ENCODE peak calls at places on chromosomes 1 and 21, in ten cellular contexts. One of them, this sample, is unnamed.

GRCh38 chr1:182299728-182300581 is 91.6 kb downstream of the GLUL start:
- DNase-seq in BJ: no peak
- DNase-seq in CD4-positive, alpha-beta T cell: no peak
- DNase-seq in testis: peak
- DNase-seq in pancreas: no peak
- DNase-seq in neural progenitor cell: peak
- DNase-seq in AG09319: no peak
- DNase-seq in glutamatergic neuron: no peak
- DNase-seq in cardiac muscle cell: peak
- DNase-seq in choroid plexus epithelial cell: peak
- DNase-seq in this sample: no peak

GRCh38 chr1:92442351-92442750 is 44.4 kb downstream of the GFI1 start:
- DNase-seq in glutamatergic neuron: no peak
- DNase-seq in pancreas: no peak
- DNase-seq in AG09319: no peak
- DNase-seq in testis: no peak
- DNase-seq in neural progenitor cell: no peak
- DNase-seq in BJ: no peak
- DNase-seq in choroid plexus epithelial cell: no peak
- DNase-seq in CD4-positive, alpha-beta T cell: no peak
- DNase-seq in cardiac muscle cell: no peak
- DNase-seq in this sample: no peak

GRCh38 chr1:74819062-74819461 is 86.1 kb downstream of the TYW3 start:
- DNase-seq in neural progenitor cell: no peak
- DNase-seq in pancreas: no peak
- DNase-seq in testis: no peak
- DNase-seq in cardiac muscle cell: no peak
- DNase-seq in CD4-positive, alpha-beta T cell: no peak
- DNase-seq in BJ: peak
- DNase-seq in AG09319: no peak
- DNase-seq in choroid plexus epithelial cell: no peak
- DNase-seq in glutamatergic neuron: no peak
- DNase-seq in this sample: no peak

GRCh38 chr21:25296239-25296638 is 311.0 kb downstream of the MRPL39 start:
- DNase-seq in pancreas: no peak
- DNase-seq in glutamatergic neuron: no peak
- DNase-seq in testis: peak
- DNase-seq in neural progenitor cell: no peak
- DNase-seq in CD4-positive, alpha-beta T cell: no peak
- DNase-seq in choroid plexus epithelial cell: peak
- DNase-seq in cardiac muscle cell: peak
- DNase-seq in BJ: no peak
- DNase-seq in AG09319: no peak
- DNase-seq in this sample: no peak

GRCh38 chr1:66506393-66506687 is 27.6 kb upstream of the SGIP1 start:
- DNase-seq in testis: no peak
- DNase-seq in cardiac muscle cell: peak
- DNase-seq in glutamatergic neuron: no peak
- DNase-seq in AG09319: no peak
- DNase-seq in BJ: no peak
- DNase-seq in CD4-positive, alpha-beta T cell: no peak
- DNase-seq in pancreas: no peak
- DNase-seq in choroid plexus epithelial cell: no peak
- DNase-seq in neural progenitor cell: no peak
- DNase-seq in this sample: no peak

GRCh38 chr1:94597701-94598100 is 56.1 kb upstream of the F3 start:
- DNase-seq in choroid plexus epithelial cell: peak
- DNase-seq in BJ: peak
- DNase-seq in pancreas: no peak
- DNase-seq in testis: no peak
- DNase-seq in glutamatergic neuron: no peak
- DNase-seq in neural progenitor cell: no peak
- DNase-seq in cardiac muscle cell: peak
- DNase-seq in AG09319: no peak
- DNase-seq in CD4-positive, alpha-beta T cell: no peak
- DNase-seq in this sample: no peak

GRCh38 chr1:178362784-178363183 is 134.0 kb downstream of the CLEC20A start:
- DNase-seq in choroid plexus epithelial cell: peak
- DNase-seq in testis: no peak
- DNase-seq in neural progenitor cell: no peak
- DNase-seq in cardiac muscle cell: peak
- DNase-seq in CD4-positive, alpha-beta T cell: no peak
- DNase-seq in BJ: no peak
- DNase-seq in pancreas: no peak
- DNase-seq in glutamatergic neuron: no peak
- DNase-seq in AG09319: peak
- DNase-seq in this sample: no peak

GRCh38 chr1:40438391-40439015 is 11.8 kb upstream of the ZFP69B start:
- DNase-seq in choroid plexus epithelial cell: peak
- DNase-seq in AG09319: no peak
- DNase-seq in cardiac muscle cell: peak
- DNase-seq in testis: peak
- DNase-seq in glutamatergic neuron: no peak
- DNase-seq in neural progenitor cell: peak
- DNase-seq in BJ: no peak
- DNase-seq in pancreas: no peak
- DNase-seq in CD4-positive, alpha-beta T cell: no peak
- DNase-seq in this sample: peak

GRCh38 chr1:7401814-7402547 is 369.1 kb upstream of the VAMP3 start:
- DNase-seq in cardiac muscle cell: peak
- DNase-seq in pancreas: no peak
- DNase-seq in AG09319: peak
- DNase-seq in choroid plexus epithelial cell: peak
- DNase-seq in glutamatergic neuron: no peak
- DNase-seq in neural progenitor cell: no peak
- DNase-seq in CD4-positive, alpha-beta T cell: no peak
- DNase-seq in testis: no peak
- DNase-seq in BJ: peak
- DNase-seq in this sample: no peak

GRCh38 chr1:63784489-63785390 is 10.9 kb downstream of the ROR1 start:
- DNase-seq in glutamatergic neuron: no peak
- DNase-seq in choroid plexus epithelial cell: peak
- DNase-seq in CD4-positive, alpha-beta T cell: no peak
- DNase-seq in AG09319: no peak
- DNase-seq in cardiac muscle cell: no peak
- DNase-seq in BJ: no peak
- DNase-seq in pancreas: no peak
- DNase-seq in neural progenitor cell: no peak
- DNase-seq in testis: no peak
- DNase-seq in this sample: no peak

GRCh38 chr1:202162049-202162417 is 1.6 kb upstream of the PTPN7 start:
- DNase-seq in glutamatergic neuron: no peak
- DNase-seq in CD4-positive, alpha-beta T cell: no peak
- DNase-seq in neural progenitor cell: no peak
- DNase-seq in AG09319: no peak
- DNase-seq in testis: no peak
- DNase-seq in choroid plexus epithelial cell: no peak
- DNase-seq in cardiac muscle cell: no peak
- DNase-seq in pancreas: no peak
- DNase-seq in BJ: no peak
- DNase-seq in this sample: no peak

GRCh38 chr1:173448945-173449344 is 28.2 kb upstream of the PRDX6 start:
- DNase-seq in BJ: no peak
- DNase-seq in pancreas: no peak
- DNase-seq in AG09319: no peak
- DNase-seq in cardiac muscle cell: no peak
- DNase-seq in glutamatergic neuron: no peak
- DNase-seq in neural progenitor cell: no peak
- DNase-seq in CD4-positive, alpha-beta T cell: no peak
- DNase-seq in choroid plexus epithelial cell: no peak
- DNase-seq in testis: no peak
- DNase-seq in this sample: no peak

GRCh38 chr1:208216806-208217205 is 27.4 kb downstream of the PLXNA2 start:
- DNase-seq in choroid plexus epithelial cell: no peak
- DNase-seq in BJ: no peak
- DNase-seq in glutamatergic neuron: no peak
- DNase-seq in cardiac muscle cell: no peak
- DNase-seq in pancreas: no peak
- DNase-seq in testis: no peak
- DNase-seq in CD4-positive, alpha-beta T cell: no peak
- DNase-seq in neural progenitor cell: no peak
- DNase-seq in AG09319: no peak
- DNase-seq in this sample: no peak
- TF ChIP-seq CTCF in choroid plexus epithelial cell: no peak
- TF ChIP-seq CTCF in BJ: no peak
- TF ChIP-seq CTCF in glutamatergic neuron: no peak
- TF ChIP-seq CTCF in cardiac muscle cell: no peak
- TF ChIP-seq CTCF in pancreas: no peak
- TF ChIP-seq CTCF in testis: no peak
- TF ChIP-seq CTCF in CD4-positive, alpha-beta T cell: no peak
- TF ChIP-seq CTCF in neural progenitor cell: no peak
- TF ChIP-seq CTCF in AG09319: no peak
- TF ChIP-seq CTCF in this sample: no peak

GRCh38 chr1:119582801-119583200 is 65.3 kb downstream of the ZNF697 start:
- DNase-seq in cardiac muscle cell: peak
- DNase-seq in CD4-positive, alpha-beta T cell: no peak
- DNase-seq in choroid plexus epithelial cell: peak
- DNase-seq in pancreas: peak
- DNase-seq in AG09319: no peak
- DNase-seq in testis: peak
- DNase-seq in neural progenitor cell: peak
- DNase-seq in glutamatergic neuron: peak
- DNase-seq in BJ: no peak
- DNase-seq in this sample: peak
- TF ChIP-seq CTCF in cardiac muscle cell: peak
- TF ChIP-seq CTCF in CD4-positive, alpha-beta T cell: no peak
- TF ChIP-seq CTCF in choroid plexus epithelial cell: peak
- TF ChIP-seq CTCF in pancreas: no peak
- TF ChIP-seq CTCF in AG09319: peak
- TF ChIP-seq CTCF in testis: peak
- TF ChIP-seq CTCF in neural progenitor cell: peak
- TF ChIP-seq CTCF in glutamatergic neuron: no peak
- TF ChIP-seq CTCF in BJ: peak
- TF ChIP-seq CTCF in this sample: peak

DNA sequence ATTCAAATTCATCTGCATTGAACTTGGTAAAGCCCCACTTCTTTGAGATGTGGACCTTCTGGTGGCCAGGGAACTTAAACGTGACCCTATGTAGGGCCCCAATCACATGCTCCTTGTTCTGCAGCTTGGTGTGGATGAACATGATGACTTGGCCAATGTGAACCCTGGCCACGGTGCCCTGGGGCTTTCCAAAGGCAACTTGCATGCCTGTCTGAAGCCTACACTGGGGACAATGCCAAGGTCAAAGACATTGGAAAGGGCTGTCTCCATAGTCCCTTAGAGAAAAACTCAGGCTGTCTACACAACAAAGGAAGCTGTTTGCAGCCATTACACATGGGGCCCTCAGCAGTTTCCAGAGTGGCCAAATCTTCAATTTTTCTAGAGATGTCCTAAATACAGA is 8.9 kb upstream of the VPS13D start:
- DNase-seq in pancreas: no peak
- DNase-seq in AG09319: no peak
- DNase-seq in glutamatergic neuron: no peak
- DNase-seq in neural progenitor cell: no peak
- DNase-seq in cardiac muscle cell: no peak
- DNase-seq in choroid plexus epithelial cell: no peak
- DNase-seq in testis: no peak
- DNase-seq in BJ: no peak
- DNase-seq in CD4-positive, alpha-beta T cell: no peak
- DNase-seq in this sample: no peak
- TF ChIP-seq CTCF in pancreas: no peak
- TF ChIP-seq CTCF in AG09319: no peak
- TF ChIP-seq CTCF in glutamatergic neuron: no peak
- TF ChIP-seq CTCF in neural progenitor cell: no peak
- TF ChIP-seq CTCF in cardiac muscle cell: no peak
- TF ChIP-seq CTCF in choroid plexus epithelial cell: no peak
- TF ChIP-seq CTCF in testis: no peak
- TF ChIP-seq CTCF in BJ: no peak
- TF ChIP-seq CTCF in CD4-positive, alpha-beta T cell: no peak
- TF ChIP-seq CTCF in this sample: no peak

GRCh38 chr1:10514490-10515235 is 39.9 kb downstream of the PEX14 start:
- DNase-seq in BJ: no peak
- DNase-seq in glutamatergic neuron: no peak
- DNase-seq in neural progenitor cell: peak
- DNase-seq in pancreas: no peak
- DNase-seq in choroid plexus epithelial cell: peak
- DNase-seq in testis: no peak
- DNase-seq in CD4-positive, alpha-beta T cell: no peak
- DNase-seq in AG09319: no peak
- DNase-seq in cardiac muscle cell: peak
- DNase-seq in this sample: no peak
- TF ChIP-seq CTCF in BJ: peak
- TF ChIP-seq CTCF in glutamatergic neuron: no peak
- TF ChIP-seq CTCF in neural progenitor cell: peak
- TF ChIP-seq CTCF in pancreas: no peak
- TF ChIP-seq CTCF in choroid plexus epithelial cell: peak
- TF ChIP-seq CTCF in testis: peak
- TF ChIP-seq CTCF in CD4-positive, alpha-beta T cell: no peak
- TF ChIP-seq CTCF in AG09319: peak
- TF ChIP-seq CTCF in cardiac muscle cell: peak
- TF ChIP-seq CTCF in this sample: peak

GRCh38 chr1:107830075-107830474 is 134.9 kb downstream of the VAV3 start:
- DNase-seq in BJ: no peak
- DNase-seq in pancreas: no peak
- DNase-seq in choroid plexus epithelial cell: no peak
- DNase-seq in cardiac muscle cell: no peak
- DNase-seq in testis: no peak
- DNase-seq in CD4-positive, alpha-beta T cell: no peak
- DNase-seq in AG09319: no peak
- DNase-seq in glutamatergic neuron: no peak
- DNase-seq in neural progenitor cell: no peak
- DNase-seq in this sample: no peak

GRCh38 chr1:107831921-107832320 is 133.1 kb downstream of the VAV3 start:
- DNase-seq in pancreas: no peak
- DNase-seq in glutamatergic neuron: no peak
- DNase-seq in testis: no peak
- DNase-seq in neural progenitor cell: no peak
- DNase-seq in AG09319: no peak
- DNase-seq in choroid plexus epithelial cell: no peak
- DNase-seq in CD4-positive, alpha-beta T cell: no peak
- DNase-seq in cardiac muscle cell: no peak
- DNase-seq in BJ: no peak
- DNase-seq in this sample: no peak

GRCh38 chr1:107829083-107829771 is 135.8 kb downstream of the VAV3 start:
- DNase-seq in neural progenitor cell: no peak
- DNase-seq in cardiac muscle cell: peak
- DNase-seq in AG09319: no peak
- DNase-seq in testis: no peak
- DNase-seq in glutamatergic neuron: no peak
- DNase-seq in pancreas: no peak
- DNase-seq in CD4-positive, alpha-beta T cell: no peak
- DNase-seq in BJ: no peak
- DNase-seq in choroid plexus epithelial cell: peak
- DNase-seq in this sample: no peak

GRCh38 chr1:107835151-107835670 is 129.8 kb downstream of the VAV3 start:
- DNase-seq in pancreas: no peak
- DNase-seq in cardiac muscle cell: no peak
- DNase-seq in neural progenitor cell: no peak
- DNase-seq in glutamatergic neuron: no peak
- DNase-seq in BJ: no peak
- DNase-seq in AG09319: no peak
- DNase-seq in CD4-positive, alpha-beta T cell: no peak
- DNase-seq in choroid plexus epithelial cell: no peak
- DNase-seq in testis: no peak
- DNase-seq in this sample: no peak

DNA sequence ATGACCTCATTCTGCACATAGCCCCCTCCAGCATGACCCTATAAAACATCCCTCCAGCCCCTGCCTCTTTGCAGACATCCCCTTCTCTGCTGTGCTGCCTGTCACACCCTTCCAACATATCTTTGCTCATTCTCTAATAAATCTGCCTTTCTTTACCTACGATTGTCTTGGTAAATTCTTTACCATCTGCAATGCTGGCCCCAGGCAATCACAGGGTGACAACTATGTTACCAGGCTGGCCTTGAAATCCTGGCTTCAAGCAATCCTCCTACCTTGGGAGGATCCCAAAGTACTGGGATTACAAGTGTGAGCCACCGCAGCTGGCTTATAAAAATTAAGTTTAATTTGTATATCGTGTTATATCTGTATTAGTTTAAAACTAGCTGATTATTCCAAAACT is 134.4 kb downstream of the VAV3 start:
- DNase-seq in neural progenitor cell: no peak
- DNase-seq in AG09319: no peak
- DNase-seq in pancreas: no peak
- DNase-seq in BJ: no peak
- DNase-seq in choroid plexus epithelial cell: no peak
- DNase-seq in testis: no peak
- DNase-seq in cardiac muscle cell: no peak
- DNase-seq in CD4-positive, alpha-beta T cell: no peak
- DNase-seq in glutamatergic neuron: no peak
- DNase-seq in this sample: no peak
- TF ChIP-seq CTCF in neural progenitor cell: no peak
- TF ChIP-seq CTCF in AG09319: no peak
- TF ChIP-seq CTCF in pancreas: no peak
- TF ChIP-seq CTCF in BJ: no peak
- TF ChIP-seq CTCF in choroid plexus epithelial cell: no peak
- TF ChIP-seq CTCF in testis: no peak
- TF ChIP-seq CTCF in cardiac muscle cell: no peak
- TF ChIP-seq CTCF in CD4-positive, alpha-beta T cell: no peak
- TF ChIP-seq CTCF in glutamatergic neuron: no peak
- TF ChIP-seq CTCF in this sample: no peak

This sample was measured in nephron progenitor cell.